ENCODE peak calls at places on chromosomes 16 and 17, in five cellular contexts. S, L, Y, D and O are unnamed samples.

GRCh38 chr17:40448639-40449261 is 5.5 kb downstream of the IGFBP4 start:
- DNase-seq in L (no peak), Y (no peak), D (no peak), S (no peak), O (peak; percentile 95)

GRCh38 chr17:75088902-75089417 is 1.2 kb downstream of the SLC16A5 start:
- DNase-seq in S (no peak), Y (no peak), L (no peak), D (no peak), O (peak; percentile 57)

GRCh38 chr16:27366687-27367462 is 35.1 kb upstream of the IL21R start:
- DNase-seq in S (no peak), L (peak; percentile 26), Y (peak; percentile 21), D (no peak), O (no peak)

GRCh38 chr16:84303023-84303422 is 8.3 kb downstream of the WFDC1 start:
- DNase-seq in D (no peak), Y (no peak), L (no peak), S (no peak), O (no peak)

GRCh38 chr16:20385844-20386832 is 18.4 kb downstream of the PDILT start:
- DNase-seq in D (no peak), L (peak; percentile 76), Y (peak; percentile 61), S (peak; percentile 43), O (peak; percentile 67)

GRCh38 chr16:54288592-54289241 is 2.1 kb upstream of the IRX3 start:
- DNase-seq in D (no peak), L (no peak), Y (no peak), S (no peak), O (no peak)

GRCh38 chr16:11181242-11181888 is 74.6 kb downstream of the SOCS1 start:
- DNase-seq in Y (no peak), L (no peak), D (no peak), S (no peak), O (no peak)

GRCh38 chr16:80994451-80994850 is 12.2 kb downstream of the CMC2 start:
- DNase-seq in Y (no peak), D (no peak), S (no peak), L (no peak), O (no peak)

GRCh38 chr17:50488880-50489279 is 10.2 kb downstream of the RSAD1 start:
- DNase-seq in D (no peak), S (no peak), Y (no peak), L (no peak), O (no peak)

GRCh38 chr17:47072881-47073280 is 93.8 kb upstream of the RPRML start:
- DNase-seq in Y (peak; percentile 63), L (no peak), D (no peak), S (no peak), O (no peak)

GRCh38 chr17:62165378-62165722 is 100.3 kb upstream of the MED13 start:
- DNase-seq in Y (no peak), S (no peak), L (no peak), D (peak; percentile 5), O (peak; percentile 56)

GRCh38 chr16:50367777-50368409 is 895 bp downstream of the BRD7 start:
- DNase-seq in S (no peak), Y (no peak), L (no peak), D (no peak), O (no peak)

GRCh38 chr17:18967806-18968744 is 16.1 kb downstream of the SLC5A10 start:
- DNase-seq in D (no peak), S (no peak), Y (no peak), L (peak; percentile 40), O (no peak)

GRCh38 chr17:18108400-18109312 is at the start of gene MYO15A:
- DNase-seq in S (no peak), Y (peak; percentile 51), L (no peak), D (no peak), O (no peak)

GRCh38 chr17:21089145-21089544 is 37.6 kb upstream of the DHRS7B start:
- DNase-seq in S (no peak), Y (no peak), D (no peak), L (no peak), O (no peak)

GRCh38 chr16:72072514-72073342 is 9.7 kb downstream of the HPR start:
- DNase-seq in L (peak; percentile 42), S (no peak), D (no peak), Y (no peak), O (peak; percentile 96)

GRCh38 chr17:82053130-82053529 is 1.4 kb downstream of the GPS1 start:
- DNase-seq in L (no peak), Y (no peak), S (no peak), D (no peak), O (no peak)

GRCh38 chr16:57113042-57113453 is 20.7 kb downstream of the CPNE2 start:
- DNase-seq in L (no peak), Y (no peak), D (no peak), S (no peak), O (no peak)

GRCh38 chr17:59056857-59057256 is 49.8 kb downstream of the TRIM37 start:
- DNase-seq in Y (no peak), D (no peak), L (no peak), S (no peak), O (no peak)
- H2AFZ ChIP-seq in Y (no peak overlapping the region), D (no peak overlapping the region), L (no peak overlapping the region), S (no peak overlapping the region), O (no peak overlapping the region)

GRCh38 chr16:66635406-66635805 is 30.9 kb downstream of the CMTM3 start:
- DNase-seq in S (no peak), L (no peak), D (no peak), Y (no peak), O (no peak)
- TF ChIP-seq EP300 in S (no peak), L (no peak), D (no peak), Y (no peak), O (no peak)

GRCh38 chr17:36922175-36922574 is 15.1 kb upstream of the LHX1 start:
- DNase-seq in L (no peak), D (no peak), S (no peak), Y (no peak), O (no peak)

GRCh38 chr17:36923814-36924221 is 13.5 kb upstream of the LHX1 start:
- DNase-seq in D (no peak), Y (no peak), L (no peak), S (no peak), O (no peak)

GRCh38 chr17:36919407-36919968 is 17.8 kb upstream of the LHX1 start:
- DNase-seq in Y (no peak), L (no peak), S (no peak), D (no peak), O (no peak)

GRCh38 chr17:36920032-36921000 is 17.0 kb upstream of the LHX1 start:
- DNase-seq in L (peak; percentile 56), D (no peak), S (no peak), Y (no peak), O (no peak)

DNA sequence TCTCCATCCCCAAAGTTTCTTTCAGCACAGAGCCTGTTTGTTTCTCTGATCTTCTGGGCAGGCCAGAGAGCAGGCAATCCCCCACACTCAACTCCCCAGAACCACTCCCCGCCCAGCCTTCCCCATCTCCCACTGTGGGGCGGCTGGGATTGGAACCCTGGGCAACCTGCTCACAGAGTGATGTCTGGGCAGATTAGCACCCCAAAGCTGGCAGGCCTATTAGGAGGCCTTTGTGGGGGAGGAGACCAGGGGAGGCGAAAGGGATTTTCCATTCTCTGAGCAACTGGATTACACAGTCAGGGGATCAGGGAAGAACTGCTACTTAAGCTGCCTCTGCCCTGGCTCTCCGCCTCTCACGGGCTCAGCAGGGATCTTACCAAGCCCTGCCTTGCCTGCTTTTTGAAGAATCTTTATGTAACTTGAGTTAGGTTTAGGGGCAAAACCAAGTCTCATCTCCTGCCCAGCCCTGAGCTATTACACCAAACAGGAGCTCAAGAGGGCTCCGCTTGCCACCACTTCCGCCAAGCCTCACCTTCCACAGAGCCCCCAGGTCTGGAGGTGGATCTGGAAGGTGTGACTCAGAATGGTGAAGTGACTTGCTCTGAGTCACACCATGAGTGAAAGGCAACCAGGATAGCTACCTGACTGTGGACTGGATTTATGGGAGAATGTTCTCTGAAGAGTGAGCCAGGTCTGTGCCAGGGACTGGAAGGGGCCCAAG is 16.0 kb upstream of the LHX1 start:
- DNase-seq in D (no peak), Y (no peak), L (no peak), S (no peak), O (peak; percentile 23)
- H2AFZ ChIP-seq in D (no peak overlapping the region), Y (no peak overlapping the region), L (peak overlapping the region; percentile 38), S (peak overlapping the region; percentile 45), O (no peak overlapping the region)

DNA sequence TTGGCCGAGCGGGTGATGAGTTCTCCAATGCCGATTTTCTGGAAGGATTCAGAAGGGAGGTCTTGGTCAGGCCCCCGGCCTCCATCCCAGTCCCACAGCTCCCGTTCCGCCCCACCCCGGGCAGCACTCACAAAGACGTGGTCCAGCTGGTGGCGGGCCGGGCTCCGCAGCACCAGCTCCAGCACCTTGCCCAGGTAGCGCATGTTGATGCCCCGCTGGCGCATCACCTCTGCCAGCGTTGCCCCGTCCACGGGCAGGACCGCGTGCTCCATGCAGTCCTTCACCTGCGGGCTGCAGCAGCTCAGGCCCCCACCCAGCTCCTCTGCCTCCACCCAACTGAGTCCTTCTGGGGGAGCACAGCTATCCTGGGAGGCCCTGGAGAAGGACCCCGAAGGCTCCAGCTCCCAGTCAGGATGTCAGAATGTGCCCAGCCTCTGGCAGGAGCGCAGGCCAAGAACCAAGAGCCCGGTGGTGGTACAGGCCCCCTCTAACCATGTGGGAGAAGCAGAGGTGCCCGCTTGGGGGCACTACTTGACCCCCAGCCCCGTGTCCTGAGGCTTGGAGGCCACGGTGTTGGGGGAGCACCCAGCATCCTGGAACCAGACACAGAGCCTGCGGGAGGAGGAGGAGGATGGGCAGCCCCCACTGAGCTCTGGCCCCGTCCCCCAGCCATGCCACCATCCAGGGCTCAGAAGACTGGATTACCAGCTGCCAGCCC is 16.2 kb downstream of the CLUH start:
- DNase-seq in Y (peak; percentile 28), D (no peak), L (no peak), S (no peak), O (no peak)
- TF ChIP-seq EP300 in Y (no peak), D (no peak), L (no peak), S (no peak), O (no peak)

GRCh38 chr16:89085755-89086154 is 7.9 kb upstream of the ACSF3 start:
- DNase-seq in D (no peak), S (no peak), L (no peak), Y (no peak), O (no peak)

GRCh38 chr16:89081556-89081955 is 12.1 kb upstream of the ACSF3 start:
- DNase-seq in Y (no peak), D (no peak), S (no peak), L (no peak), O (no peak)

GRCh38 chr16:89084411-89084810 is 9.2 kb upstream of the ACSF3 start:
- DNase-seq in D (no peak), S (no peak), Y (no peak), L (no peak), O (no peak)

GRCh38 chr16:89087922-89088321 is 5.7 kb upstream of the ACSF3 start:
- DNase-seq in Y (no peak), D (no peak), S (no peak), L (no peak), O (no peak)

DNA sequence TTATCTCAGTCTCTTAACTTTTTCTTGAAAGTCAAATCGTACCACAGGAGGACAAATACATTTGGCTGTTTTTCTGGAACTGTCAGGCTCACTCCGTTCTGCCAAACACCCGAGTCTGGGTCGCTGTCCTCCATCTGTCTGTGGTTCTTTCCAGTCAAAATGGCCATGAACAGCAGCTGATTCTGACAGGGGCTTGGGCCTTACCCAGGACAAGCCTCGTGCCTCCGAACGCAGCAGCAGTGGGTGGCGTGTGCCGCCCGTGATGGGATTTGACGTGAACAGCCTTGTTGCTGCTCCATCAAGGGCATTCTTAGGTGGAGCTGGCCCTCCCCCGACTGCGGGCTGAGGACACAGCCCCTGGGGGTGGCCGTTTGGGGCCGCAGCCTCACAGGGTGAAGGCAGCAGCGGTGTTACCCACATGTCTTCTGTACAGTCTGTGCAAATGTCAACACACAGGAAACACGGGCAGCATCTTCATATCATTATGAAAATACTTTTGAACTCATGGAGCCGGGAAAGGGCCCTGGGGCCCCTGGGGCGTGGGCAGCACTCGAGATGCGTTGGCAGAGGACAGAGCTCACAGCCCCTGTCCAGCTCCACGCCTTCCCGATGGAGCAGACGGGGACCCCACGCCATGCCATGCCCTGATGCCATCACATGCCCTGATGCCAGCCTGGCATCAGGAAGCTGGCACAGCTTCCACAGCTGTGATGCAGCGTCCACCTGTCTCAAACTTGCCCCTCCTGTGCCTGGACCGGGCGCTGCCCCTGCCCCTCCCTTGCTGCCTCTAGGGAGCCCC is 8.6 kb upstream of the ACSF3 start:
- DNase-seq in L (no peak), Y (no peak), D (no peak), S (no peak), O (no peak)
- H2AFZ ChIP-seq in L (no peak overlapping the region), Y (no peak overlapping the region), D (no peak overlapping the region), S (no peak overlapping the region), O (no peak overlapping the region)